ENCODE peak calls at places on chromosomes 3 and 15, in eight cellular contexts. W is thyroid gland, K is transverse colon, M is K562, O is breast epithelium, H is uterus, D is heart left ventricle, S is IMR-90. Y is an unnamed sample.

GRCh38 chr3:64029287-64029686 is 6.0 kb upstream of the PSMD6 start:
- DNase-seq in W (no peak), M (no peak), S (no peak), O (no peak), H (no peak), K (no peak), D (no peak), Y (no peak)

GRCh38 chr3:137282871-137283270 is 325.1 kb downstream of the IL20RB start:
- DNase-seq in W (no peak), M (no peak), O (no peak), S (no peak), D (no peak), K (no peak), H (no peak), Y (no peak)

GRCh38 chr15:41278319-41278718 is 47.3 kb downstream of the CHP1 start:
- DNase-seq in M (no peak), K (no peak), D (no peak), W (no peak), O (no peak), H (no peak), S (no peak), Y (no peak)

GRCh38 chr15:49558924-49559323 is 61.7 kb downstream of the FAM227B start:
- DNase-seq in M (no peak), W (no peak), S (peak; percentile 53), D (no peak), H (no peak), O (no peak), K (no peak), Y (no peak)

GRCh38 chr3:158713094-158713499 is 19.2 kb downstream of the RARRES1 start:
- DNase-seq in S (no peak), W (no peak), K (peak; percentile 52), D (peak; percentile 25), M (no peak), H (no peak), O (no peak), Y (no peak)

GRCh38 chr3:158103131-158103955 is 2.9 kb downstream of the SHOX2 start:
- DNase-seq in M (no peak), S (no peak), H (no peak), W (peak; percentile 37), D (peak; percentile 12), O (no peak), K (peak; percentile 55), Y (no peak)

GRCh38 chr15:80275946-80276345 is 23.9 kb upstream of the CTXND1 start:
- DNase-seq in H (no peak), O (no peak), K (no peak), D (no peak), M (no peak), S (peak; percentile 40), W (no peak), Y (no peak)

GRCh38 chr3:184240384-184241140 is 8.2 kb downstream of the ALG3 start:
- DNase-seq in H (no peak), W (no peak), D (no peak), O (no peak), K (no peak), M (no peak), S (peak; percentile 28), Y (no peak)

GRCh38 chr15:85149460-85150129 is 167.9 kb downstream of the PDE8A start:
- DNase-seq in H (no peak), S (no peak), D (no peak), M (no peak), O (no peak), K (no peak), W (no peak), Y (no peak)

GRCh38 chr3:134562055-134562454 is 76.2 kb downstream of the CEP63 start:
- DNase-seq in S (no peak), D (no peak), M (no peak), K (no peak), W (no peak), H (no peak), O (no peak), Y (no peak)

GRCh38 chr15:101478701-101479341 is 10.7 kb downstream of the PCSK6 start:
- DNase-seq in H (no peak), D (no peak), M (no peak), S (no peak), O (no peak), W (no peak), K (no peak), Y (no peak)

GRCh38 chr3:186290791-186291190 is 71.2 kb downstream of the DGKG start:
- DNase-seq in O (no peak), K (no peak), D (no peak), W (no peak), M (no peak), S (no peak), H (no peak), Y (no peak)

GRCh38 chr3:186519021-186519658 is 25.0 kb downstream of the CRYGS start:
- DNase-seq in S (no peak), O (no peak), W (no peak), K (no peak), H (no peak), D (no peak), M (no peak), Y (no peak)

GRCh38 chr3:51397389-51397788 is 6.3 kb downstream of the RBM15B start:
- DNase-seq in S (no peak), D (no peak), W (no peak), K (no peak), H (no peak), M (no peak), O (no peak), Y (no peak)

GRCh38 chr3:48034000-48034516 is 17.8 kb upstream of the MAP4 start:
- DNase-seq in H (no peak), M (no peak), K (no peak), O (no peak), D (no peak), W (no peak), S (peak; percentile 86), Y (no peak)

GRCh38 chr3:151410891-151411559 is 26.5 kb upstream of the P2RY12 start:
- DNase-seq in W (no peak), K (no peak), O (no peak), M (no peak), D (no peak), S (peak; percentile 60), H (no peak), Y (no peak)

GRCh38 chr3:194141415-194142155 is 5.6 kb downstream of the HES1 start:
- DNase-seq in K (peak; percentile 91), M (peak; percentile 89), W (peak; percentile 97), O (peak; percentile 92), D (peak; percentile 94), H (peak; percentile 94), S (peak; percentile 90), Y (no peak)
- TF ChIP-seq POLR2A in K (peak; percentile 40), M (peak; percentile 75), W (no peak), O (peak; percentile 13), D (no peak), H (no peak), S (no peak), Y (no peak)

GRCh38 chr15:59104602-59104911 is 389 bp upstream of the CCNB2 start:
- DNase-seq in D (no peak), O (no peak), S (no peak), H (no peak), K (peak; percentile 13), M (no peak), W (no peak), Y (no peak)

GRCh38 chr15:59104912-59105732 is at the start of gene CCNB2:
- DNase-seq in O (peak; percentile 81), H (peak; percentile 77), W (peak; percentile 85), D (peak; percentile 83), S (peak; percentile 94), K (peak; percentile 86), M (peak; percentile 96), Y (peak; percentile 41)

GRCh38 chr15:59111267-59111666 is 6.3 kb downstream of the CCNB2 start:
- DNase-seq in W (no peak), M (peak; percentile 27), O (no peak), K (no peak), D (no peak), H (no peak), S (no peak), Y (no peak)

GRCh38 chr15:59105839-59106238 is 893 bp downstream of the CCNB2 start:
- DNase-seq in K (no peak), M (no peak), S (no peak), H (no peak), O (no peak), D (no peak), W (no peak), Y (no peak)
- H3K4me1 ChIP-seq in K (no peaks in the 10 kb centered on the region), M (peaks cover 3% of the 10 kb centered on the region), S (no peaks in the 10 kb centered on the region), H (peaks cover 4% of the 10 kb centered on the region), O (no peaks in the 10 kb centered on the region), D (peaks cover 14% of the 10 kb centered on the region), W (no peaks in the 10 kb centered on the region), Y (peaks cover 16% of the 10 kb centered on the region)

DNA sequence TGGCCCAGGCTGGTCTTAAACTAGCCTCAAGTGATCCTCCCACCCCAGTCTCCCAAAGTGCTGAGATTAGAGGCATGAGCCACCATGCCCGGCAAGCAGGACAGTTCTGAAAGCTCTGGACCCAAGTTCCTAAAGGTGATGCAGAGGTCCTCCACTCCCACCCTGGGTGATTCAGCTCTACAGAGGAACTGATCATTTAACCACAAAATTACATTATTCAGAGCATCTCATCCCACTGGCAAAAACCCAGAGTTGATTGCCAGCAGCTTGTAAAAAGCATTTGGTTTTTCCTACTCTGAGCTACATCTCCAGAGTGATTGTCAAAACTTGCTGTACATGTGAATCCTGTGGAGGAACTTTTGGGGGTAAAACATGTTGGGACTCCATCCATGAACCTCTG is 60.2 kb downstream of the SLTM start:
- DNase-seq in H (no peak), K (no peak), M (no peak), O (no peak), S (peak; percentile 67), W (no peak), D (no peak), Y (no peak)
- TF ChIP-seq POLR2A in H (no peak), K (no peak), M (no peak), O (no peak), S (no peak), W (no peak), D (no peak), Y (no peak)

GRCh38 chr3:133479401-133479800 is 79.5 kb downstream of the BFSP2 start:
- DNase-seq in W (no peak), H (no peak), S (no peak), O (no peak), K (no peak), M (no peak), D (no peak), Y (no peak)

GRCh38 chr3:133476971-133477375 is 77.1 kb downstream of the BFSP2 start:
- DNase-seq in D (no peak), M (no peak), S (no peak), H (no peak), W (no peak), O (no peak), K (no peak), Y (no peak)

GRCh38 chr3:133478624-133479023 is 78.8 kb downstream of the BFSP2 start:
- DNase-seq in M (no peak), S (no peak), K (no peak), W (no peak), H (no peak), D (no peak), O (no peak), Y (no peak)

GRCh38 chr3:133475245-133476010 is 75.6 kb downstream of the BFSP2 start:
- DNase-seq in O (no peak), H (no peak), D (no peak), K (no peak), S (no peak), M (no peak), W (peak; percentile 74), Y (no peak)

DNA sequence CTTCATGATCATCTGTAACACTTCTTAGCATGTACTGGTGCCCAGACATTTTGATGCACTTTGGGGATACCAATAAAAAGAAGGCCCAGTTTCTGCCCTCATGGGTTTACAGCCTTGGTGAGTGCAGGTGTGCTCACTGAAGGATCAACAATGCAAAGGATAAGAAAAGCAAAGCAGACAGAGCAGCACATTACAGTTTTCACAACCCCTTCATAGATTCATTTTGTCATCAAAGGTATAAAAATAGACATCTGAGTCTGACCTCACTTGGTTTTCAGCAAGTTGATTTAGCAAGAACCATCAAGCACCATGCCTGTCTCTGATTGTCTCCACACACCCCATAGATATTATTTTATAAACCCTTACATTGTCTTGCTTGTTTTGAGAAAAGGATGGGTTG is 77.6 kb downstream of the BFSP2 start:
- DNase-seq in M (no peak), W (no peak), K (no peak), S (no peak), O (no peak), D (no peak), H (no peak), Y (no peak)
- H3K4me1 ChIP-seq in M (no peaks in the 10 kb centered on the region), W (peaks cover 40% of the 10 kb centered on the region), K (no peaks in the 10 kb centered on the region), S (peaks cover 11% of the 10 kb centered on the region), O (no peaks in the 10 kb centered on the region), D (peaks cover 18% of the 10 kb centered on the region), H (no peaks in the 10 kb centered on the region), Y (peaks cover 21% of the 10 kb centered on the region)

Y was measured in esophagus squamous epithelium.